ENCODE peak calls at places on chromosomes 4 and X, in nine cellular contexts. W is fibroblast of lung, Y is heart right ventricle, R is uterus, C is esophagus squamous epithelium, F is hepatocyte, J is dorsolateral prefrontal cortex, M is aorta, D is suprapubic skin. O is an unnamed sample.

GRCh38 chrX:29488919-29489318 is 726.4 kb upstream of the MAGEB2 start:
- DNase-seq in J (no peak), R (no peak), D (no peak), F (no peak), W (no peak), M (no peak), Y (no peak), C (no peak), O (no peak)

GRCh38 chr4:13989496-13989895 is 362.0 kb upstream of the BOD1L1 start:
- DNase-seq in M (no peak), R (no peak), J (no peak), Y (no peak), C (no peak), W (peak; percentile 60), F (no peak), D (no peak), O (no peak)

GRCh38 chr4:2347190-2347589 is 71.3 kb downstream of the ZFYVE28 start:
- DNase-seq in R (no peak), F (no peak), M (no peak), W (no peak), J (no peak), D (no peak), Y (no peak), C (no peak), O (no peak)

GRCh38 chrX:42755820-42756219 is 22.1 kb downstream of the PPP1R2C start:
- DNase-seq in M (peak; percentile 80), Y (peak; percentile 14), J (peak; percentile 5), C (no peak), F (peak; percentile 19), R (no peak), W (peak; percentile 72), D (no peak), O (peak; percentile 26)

GRCh38 chr4:73976716-73977115 is 5.1 kb downstream of the PF4 start:
- DNase-seq in W (peak; percentile 73), R (no peak), C (no peak), Y (no peak), D (no peak), M (no peak), F (no peak), J (no peak), O (no peak)

GRCh38 chr4:118313098-118313497 is 39.7 kb downstream of the PRSS12 start:
- DNase-seq in W (no peak), R (no peak), F (no peak), J (no peak), C (no peak), Y (no peak), M (no peak), D (no peak), O (no peak)

GRCh38 chr4:138334346-138335016 is 92.3 kb upstream of the SLC7A11 start:
- DNase-seq in D (no peak), Y (no peak), C (no peak), F (peak; percentile 64), M (no peak), J (no peak), R (no peak), W (no peak), O (no peak)

GRCh38 chr4:113996599-113997177 is 17.2 kb upstream of the ARSJ start:
- DNase-seq in J (no peak), M (no peak), F (no peak), D (no peak), W (peak; percentile 55), C (no peak), Y (no peak), R (no peak), O (no peak)

GRCh38 chrX:132665676-132666075 is 176.8 kb upstream of the MBNL3 start:
- DNase-seq in W (no peak), J (no peak), Y (no peak), M (no peak), C (no peak), D (no peak), F (no peak), R (no peak), O (no peak)

GRCh38 chr4:23921447-23921845 is 31.6 kb upstream of the PPARGC1A start:
- DNase-seq in R (no peak), M (no peak), J (no peak), D (no peak), W (peak; percentile 84), Y (no peak), F (no peak), C (no peak), O (no peak)

GRCh38 chrX:49187526-49187925 is 1.4 kb upstream of the PRICKLE3 start:
- DNase-seq in F (no peak), C (no peak), R (no peak), J (no peak), W (no peak), D (no peak), M (no peak), Y (no peak), O (no peak)

GRCh38 chrX:14529288-14529989 is at the start of gene GLRA2:
- DNase-seq in R (no peak), D (no peak), F (peak; percentile 58), W (peak; percentile 5), J (no peak), M (no peak), C (no peak), Y (no peak), O (no peak)

GRCh38 chr4:85681194-85681803 is 206.3 kb downstream of the ARHGAP24 start:
- DNase-seq in R (no peak), D (no peak), C (no peak), M (no peak), F (no peak), W (peak; percentile 98), Y (peak; percentile 53), J (peak; percentile 8), O (no peak)

GRCh38 chr4:10741221-10741620 is 56.7 kb upstream of the CLNK start:
- DNase-seq in F (no peak), D (no peak), M (no peak), C (no peak), W (no peak), Y (no peak), R (no peak), J (no peak), O (no peak)

DNA sequence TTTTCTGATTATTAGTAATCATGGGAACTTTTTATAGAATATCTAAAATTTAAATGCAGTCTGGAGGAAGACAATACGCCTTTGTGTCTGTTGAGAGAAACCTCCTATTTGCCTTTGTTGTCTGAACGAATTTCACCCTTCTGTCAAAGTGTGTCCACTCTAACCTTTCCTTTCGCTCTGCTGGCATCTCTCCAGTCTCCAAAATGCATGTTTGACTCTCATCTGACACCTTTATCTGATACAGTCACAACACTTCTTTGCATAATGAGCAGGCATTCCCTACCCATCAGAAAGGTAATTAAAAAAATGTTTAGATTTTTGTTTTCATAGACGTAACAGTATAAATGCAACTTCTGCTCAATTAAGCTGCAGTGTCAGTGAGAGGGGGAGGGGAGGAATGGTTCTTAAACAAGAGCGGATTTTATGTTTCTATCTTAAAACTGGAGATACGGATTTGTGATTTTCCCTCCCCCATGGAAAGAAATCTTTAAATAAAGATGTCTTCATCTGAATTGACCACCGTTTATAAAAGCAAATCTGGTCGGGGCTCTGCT is 70.2 kb downstream of the CXXC4 start:
- DNase-seq in F (no peak), Y (no peak), D (no peak), R (no peak), M (no peak), J (no peak), W (no peak), C (no peak), O (no peak)
- H3K4me3 ChIP-seq in F (no peak overlapping the region), Y (peak overlapping the region; percentile 43), D (peak overlapping the region; percentile 39), R (peak overlapping the region; percentile 19), M (peak overlapping the region; percentile 25), J (peak overlapping the region; percentile 49), W (peak overlapping the region; percentile 32), C (peak overlapping the region; percentile 55), O (peak overlapping the region; percentile 66)

GRCh38 chr4:175033162-175033561 is 115.0 kb downstream of the ADAM29 start:
- DNase-seq in D (no peak), Y (no peak), J (no peak), C (no peak), W (no peak), F (no peak), M (no peak), R (no peak), O (no peak)

GRCh38 chr4:175034986-175035705 is 117.0 kb downstream of the ADAM29 start:
- DNase-seq in W (peak; percentile 5), D (no peak), M (no peak), Y (no peak), J (no peak), R (no peak), F (no peak), C (no peak), O (no peak)

GRCh38 chr4:175035907-175036306 is 117.7 kb downstream of the ADAM29 start:
- DNase-seq in F (no peak), C (no peak), D (no peak), M (no peak), J (no peak), Y (no peak), R (no peak), W (peak; percentile 72), O (no peak)

GRCh38 chr4:175034007-175034406 is 115.8 kb downstream of the ADAM29 start:
- DNase-seq in C (no peak), D (no peak), W (no peak), M (no peak), F (no peak), J (no peak), R (no peak), Y (no peak), O (no peak)
- H3K27ac ChIP-seq in C (no peak overlapping the region), D (no peak overlapping the region), W (no peak overlapping the region), M (no peak overlapping the region), F (no peak overlapping the region), J (no peak overlapping the region), R (no peak overlapping the region), Y (no peak overlapping the region), O (no peak overlapping the region)

GRCh38 chr4:28558871-28559270 is 1698.2 kb downstream of the STIM2 start:
- DNase-seq in C (no peak), R (no peak), F (peak; percentile 23), D (no peak), W (no peak), M (no peak), J (no peak), Y (no peak), O (no peak)
- H3K4me3 ChIP-seq in C (no peak overlapping the region), R (no peak overlapping the region), F (no peak overlapping the region), D (no peak overlapping the region), W (no peak overlapping the region), M (no peak overlapping the region), J (no peak overlapping the region), Y (no peak overlapping the region), O (no peak overlapping the region)

GRCh38 chr4:40720931-40721330 is 28.8 kb upstream of the NSUN7 start:
- DNase-seq in R (no peak), C (no peak), J (no peak), D (no peak), F (no peak), M (no peak), W (no peak), Y (no peak), O (no peak)

GRCh38 chr4:40723728-40724127 is 26.0 kb upstream of the NSUN7 start:
- DNase-seq in C (no peak), Y (no peak), D (no peak), W (no peak), M (no peak), F (no peak), R (no peak), J (no peak), O (no peak)

GRCh38 chr4:40720351-40720750 is 29.4 kb upstream of the NSUN7 start:
- DNase-seq in M (no peak), Y (no peak), C (no peak), J (no peak), D (no peak), F (no peak), R (no peak), W (no peak), O (no peak)

GRCh38 chr4:40721730-40722171 is 28.0 kb upstream of the NSUN7 start:
- DNase-seq in M (no peak), Y (no peak), J (no peak), D (no peak), W (peak; percentile 73), C (no peak), R (no peak), F (peak; percentile 36), O (no peak)

GRCh38 chr4:40722576-40723161 is 27.1 kb upstream of the NSUN7 start:
- DNase-seq in Y (peak; percentile 14), M (no peak), F (peak; percentile 27), C (peak; percentile 8), J (no peak), W (no peak), R (no peak), D (no peak), O (no peak)
- H3K27ac ChIP-seq in Y (peak overlapping the region; percentile 22), M (no peak overlapping the region), F (peak overlapping the region; percentile 62), C (peak overlapping the region; percentile 77), J (no peak overlapping the region), W (no peak overlapping the region), R (no peak overlapping the region), D (peak overlapping the region; percentile 19), O (peak overlapping the region; percentile 14)

O was measured in left ventricle myocardium inferior.